ENCODE peak calls at places on chromosome 22, in eight cellular contexts. O is K562, M is A549, J is GM12878, G is HCT116, A is endothelial cell of umbilical vein, B is H1, Q is HepG2. Z is an unnamed sample.

GRCh38 chr22:41469218-41469851 is 418 bp downstream of the ACO2 start:
- DNase-seq in O (peak), M (no peak), J (no peak), G (no peak), A (no peak), B (no peak), Q (no peak), Z (peak)

GRCh38 chr22:11628651-11629511 is 3899.1 kb upstream of the OR11H1 start:
- DNase-seq in O (no peak), M (no peak), J (no peak), G (no peak), A (no peak), B (no peak), Q (no peak), Z (no peak)

GRCh38 chr22:45441158-45441557 is 27.7 kb downstream of the RIBC2 start:
- DNase-seq in O (peak), M (peak), J (no peak), G (peak), A (peak), B (no peak), Q (peak), Z (peak)

GRCh38 chr22:42977574-42977973 is 37.4 kb downstream of the PACSIN2 start:
- DNase-seq in O (no peak), M (no peak), J (no peak), G (no peak), A (no peak), B (no peak), Q (no peak), Z (no peak)

GRCh38 chr22:35399114-35399677 is 744 bp upstream of the MCM5 start:
- DNase-seq in O (peak), M (no peak), J (no peak), G (no peak), A (no peak), B (no peak), Q (no peak), Z (peak)

GRCh38 chr22:29503811-29504372 is 23.9 kb downstream of the NEFH start:
- DNase-seq in O (peak), M (no peak), J (no peak), G (no peak), A (no peak), B (no peak), Q (no peak), Z (peak)

GRCh38 chr22:32076726-32077550 is 33.9 kb downstream of the SLC5A1 start:
- DNase-seq in O (no peak), M (no peak), J (no peak), G (no peak), A (no peak), B (no peak), Q (no peak), Z (no peak)

GRCh38 chr22:39514373-39514973 is 5.9 kb upstream of the ATF4 start:
- DNase-seq in O (no peak), M (peak), J (no peak), G (no peak), A (peak), B (no peak), Q (no peak), Z (peak)

GRCh38 chr22:23384451-23384850 is 195.6 kb downstream of the IGLL1 start:
- DNase-seq in O (no peak), M (no peak), J (no peak), G (no peak), A (no peak), B (no peak), Q (no peak), Z (no peak)

GRCh38 chr22:33028191-33028700 is 29.9 kb downstream of the SYN3 start:
- DNase-seq in O (no peak), M (no peak), J (no peak), G (no peak), A (no peak), B (no peak), Q (no peak), Z (no peak)

GRCh38 chr22:45006101-45006872 is 3.5 kb downstream of the PHF21B start:
- DNase-seq in O (no peak), M (no peak), J (no peak), G (no peak), A (no peak), B (no peak), Q (no peak), Z (no peak)

GRCh38 chr22:39353346-39353745 is 3.6 kb downstream of the SYNGR1 start:
- DNase-seq in O (no peak), M (no peak), J (no peak), G (no peak), A (no peak), B (no peak), Q (no peak), Z (no peak)

GRCh38 chr22:40044870-40045834 is 50.4 kb downstream of the FAM83F start:
- DNase-seq in O (peak), M (peak), J (no peak), G (no peak), A (peak), B (no peak), Q (peak), Z (peak)

GRCh38 chr22:30763815-30764686 is 69.4 kb downstream of the OSBP2 start:
- DNase-seq in O (peak), M (peak), J (no peak), G (peak), A (peak), B (peak), Q (peak), Z (peak)

GRCh38 chr22:40101417-40102101 is 76.2 kb upstream of the TNRC6B start:
- DNase-seq in O (no peak), M (no peak), J (no peak), G (no peak), A (no peak), B (no peak), Q (no peak), Z (no peak)

GRCh38 chr22:42811510-42811909 is 45.6 kb downstream of the ARFGAP3 start:
- DNase-seq in O (no peak), M (no peak), J (no peak), G (no peak), A (no peak), B (no peak), Q (no peak), Z (no peak)

GRCh38 chr22:33756508-33756949 is 163.7 kb downstream of the LARGE1 start:
- DNase-seq in O (no peak), M (no peak), J (no peak), G (no peak), A (no peak), B (no peak), Q (no peak), Z (peak)

GRCh38 chr22:43493297-43493696 is 81.5 kb downstream of the MPPED1 start:
- DNase-seq in O (no peak), M (no peak), J (no peak), G (no peak), A (no peak), B (no peak), Q (no peak), Z (no peak)

GRCh38 chr22:38869663-38870062 is 2.4 kb downstream of the CBX6 start:
- DNase-seq in O (no peak), M (no peak), J (no peak), G (no peak), A (no peak), B (no peak), Q (no peak), Z (no peak)

GRCh38 chr22:33996824-33997223 is 76.5 kb upstream of the LARGE1 start:
- DNase-seq in O (no peak), M (no peak), J (no peak), G (no peak), A (no peak), B (no peak), Q (peak), Z (no peak)

GRCh38 chr22:32333141-32333768 is 24.4 kb upstream of the RFPL3 start:
- DNase-seq in O (no peak), M (no peak), J (no peak), G (no peak), A (no peak), B (no peak), Q (no peak), Z (no peak)

GRCh38 chr22:35355744-35356420 is 25.0 kb upstream of the HMOX1 start:
- DNase-seq in O (no peak), M (no peak), J (no peak), G (no peak), A (no peak), B (no peak), Q (no peak), Z (no peak)

GRCh38 chr22:40202225-40202944 is 24.7 kb downstream of the TNRC6B start:
- DNase-seq in O (peak), M (no peak), J (no peak), G (no peak), A (no peak), B (no peak), Q (no peak), Z (no peak)

GRCh38 chr22:22702159-22702873 is 57.9 kb downstream of the GGTLC2 start:
- DNase-seq in O (peak), M (no peak), J (no peak), G (no peak), A (no peak), B (no peak), Q (no peak), Z (peak)

GRCh38 chr22:23504522-23504921 is 75.6 kb downstream of the IGLL1 start:
- DNase-seq in O (no peak), M (no peak), J (no peak), G (no peak), A (no peak), B (no peak), Q (no peak), Z (peak)

DNA sequence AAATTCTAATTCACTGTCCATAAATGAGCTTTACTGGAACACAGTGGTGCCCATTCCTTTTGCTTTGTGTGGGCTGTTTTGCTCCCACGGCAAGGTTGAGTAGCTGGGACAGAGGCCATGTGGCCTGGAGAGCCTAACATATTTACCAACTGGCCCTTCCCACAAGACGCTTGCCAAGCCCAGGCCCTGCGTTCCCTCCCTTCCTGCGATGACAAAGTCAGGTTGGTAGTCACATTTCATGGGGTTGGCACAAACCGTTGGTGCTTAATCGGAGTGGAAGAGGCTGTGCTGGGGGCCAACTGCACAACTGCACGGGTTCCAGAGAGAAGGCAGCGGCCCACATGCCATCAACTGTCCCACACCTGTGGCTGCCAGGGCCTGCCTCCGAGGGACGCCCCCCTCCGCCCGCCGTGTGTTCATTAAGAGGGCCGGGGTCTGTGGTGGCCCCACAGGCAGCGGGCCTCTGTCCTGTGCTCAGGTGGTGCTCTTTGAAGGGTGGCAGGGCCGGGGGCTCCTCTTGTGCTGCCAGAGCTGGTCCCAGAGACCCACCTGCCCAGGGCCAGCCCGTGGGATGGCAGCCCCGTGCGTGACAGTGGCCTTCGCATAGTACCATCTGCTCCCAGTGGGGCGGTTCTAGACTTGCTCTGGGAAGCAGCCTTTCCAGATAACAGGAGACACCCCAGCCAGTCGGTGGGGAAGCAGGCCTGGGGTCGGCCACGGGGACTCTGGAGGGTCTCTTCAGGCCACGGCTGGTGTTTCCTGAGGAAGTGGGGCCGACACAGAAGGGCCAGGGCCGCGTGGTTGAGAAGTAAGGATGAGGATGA is 81.5 kb upstream of the CLDN5 start:
- DNase-seq in O (no peak), M (no peak), J (no peak), G (no peak), A (no peak), B (no peak), Q (no peak), Z (no peak)
- TF ChIP-seq MAX in O (no peak), M (no peak), J (no peak), G (no peak), A (no peak), B (no peak), Q (no peak), Z (no peak)

GRCh38 chr22:21626735-21627469 is 2.9 kb downstream of the YDJC start:
- DNase-seq in O (peak), M (no peak), J (no peak), G (no peak), A (no peak), B (no peak), Q (no peak), Z (peak)

GRCh38 chr22:21631025-21631424 is 1.2 kb upstream of the YDJC start:
- DNase-seq in O (peak), M (no peak), J (no peak), G (no peak), A (no peak), B (no peak), Q (no peak), Z (no peak)

GRCh38 chr22:21632237-21632895 is at the start of gene CCDC116:
- DNase-seq in O (peak), M (no peak), J (no peak), G (no peak), A (no peak), B (no peak), Q (peak), Z (peak)

GRCh38 chr22:21628386-21629261 is 1.2 kb downstream of the YDJC start:
- DNase-seq in O (peak), M (no peak), J (no peak), G (no peak), A (no peak), B (no peak), Q (no peak), Z (peak)

GRCh38 chr22:21629262-21630149 is at the start of gene YDJC:
- DNase-seq in O (peak), M (peak), J (peak), G (peak), A (peak), B (peak), Q (peak), Z (peak)
- TF ChIP-seq POLR2A in O (no peak), M (peak), J (peak), G (peak), A (peak), B (peak), Q (peak), Z (peak)

GRCh38 chr22:47167056-47167455 is 404.6 kb downstream of the TBC1D22A start:
- DNase-seq in O (no peak), M (no peak), J (no peak), G (no peak), A (no peak), B (no peak), Q (no peak), Z (no peak)

GRCh38 chr22:47166446-47167016 is 404.1 kb downstream of the TBC1D22A start:
- DNase-seq in O (no peak), M (no peak), J (no peak), G (no peak), A (no peak), B (no peak), Q (no peak), Z (no peak)

GRCh38 chr22:47164514-47165337 is 402.3 kb downstream of the TBC1D22A start:
- DNase-seq in O (no peak), M (no peak), J (no peak), G (no peak), A (peak), B (no peak), Q (peak), Z (no peak)

GRCh38 chr22:47165338-47165931 is 403.0 kb downstream of the TBC1D22A start:
- DNase-seq in O (no peak), M (no peak), J (no peak), G (no peak), A (no peak), B (no peak), Q (no peak), Z (no peak)

DNA sequence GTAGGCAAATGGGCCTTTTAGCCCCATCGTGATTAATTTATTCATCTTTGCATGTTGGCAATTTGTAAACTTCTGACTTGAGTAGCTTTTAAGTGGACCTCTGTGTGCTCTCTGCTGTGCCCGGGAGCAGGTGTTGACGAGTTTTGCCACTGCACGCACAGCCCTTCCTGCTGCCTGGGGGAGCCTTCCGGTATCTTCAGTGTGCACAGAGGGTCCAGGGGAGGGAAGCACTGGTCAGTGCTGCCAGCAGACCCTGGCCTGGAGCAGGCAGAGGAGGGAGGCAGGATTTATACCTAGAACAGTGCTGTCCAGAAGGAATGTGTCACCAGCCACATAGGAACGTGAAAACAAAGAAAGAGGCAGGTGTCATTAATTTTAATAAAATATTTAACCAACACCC is 403.5 kb downstream of the TBC1D22A start:
- DNase-seq in O (no peak), M (no peak), J (no peak), G (no peak), A (no peak), B (no peak), Q (no peak), Z (no peak)
- TF ChIP-seq MAX in O (no peak), M (no peak), J (no peak), G (no peak), A (no peak), B (no peak), Q (no peak), Z (no peak)

GRCh38 chr22:17775781-17776470 is 1.7 kb upstream of the BID start:
- DNase-seq in O (no peak), M (no peak), J (no peak), G (no peak), A (no peak), B (no peak), Q (no peak), Z (no peak)

GRCh38 chr22:17777717-17778044 is 3.4 kb upstream of the BID start:
- DNase-seq in O (no peak), M (no peak), J (no peak), G (no peak), A (no peak), B (no peak), Q (no peak), Z (no peak)

GRCh38 chr22:17774928-17775675 is 833 bp upstream of the BID start:
- DNase-seq in O (no peak), M (no peak), J (no peak), G (no peak), A (no peak), B (no peak), Q (no peak), Z (no peak)

GRCh38 chr22:17778412-17778976 is 4.2 kb upstream of the BID start:
- DNase-seq in O (no peak), M (no peak), J (no peak), G (no peak), A (no peak), B (no peak), Q (no peak), Z (no peak)

GRCh38 chr22:17777005-17777716 is 2.9 kb upstream of the BID start:
- DNase-seq in O (peak), M (no peak), J (peak), G (no peak), A (peak), B (no peak), Q (peak), Z (peak)
- TF ChIP-seq POLR2A in O (peak), M (no peak), J (peak), G (no peak), A (no peak), B (no peak), Q (peak), Z (peak)

GRCh38 chr22:37562049-37562784 is 1.9 kb downstream of the CDC42EP1 start:
- DNase-seq in O (no peak), M (no peak), J (no peak), G (no peak), A (no peak), B (no peak), Q (no peak), Z (no peak)
- TF ChIP-seq MAX in O (no peak), M (no peak), J (no peak), G (no peak), A (no peak), B (no peak), Q (no peak), Z (no peak)

GRCh38 chr22:50584106-50585096 is 1.8 kb upstream of the CHKB start:
- DNase-seq in O (no peak), M (no peak), J (no peak), G (no peak), A (no peak), B (no peak), Q (peak), Z (no peak)

GRCh38 chr22:50585238-50585637 is 2.6 kb upstream of the CHKB start:
- DNase-seq in O (no peak), M (no peak), J (no peak), G (no peak), A (no peak), B (no peak), Q (no peak), Z (no peak)

GRCh38 chr22:50582562-50583293 is at the start of gene CHKB:
- DNase-seq in O (peak), M (peak), J (peak), G (peak), A (peak), B (peak), Q (peak), Z (peak)

GRCh38 chr22:50581950-50582561 is 593 bp downstream of the CHKB start:
- DNase-seq in O (no peak), M (no peak), J (no peak), G (no peak), A (no peak), B (no peak), Q (no peak), Z (peak)

GRCh38 chr22:50583294-50583865 is 731 bp upstream of the CHKB start:
- DNase-seq in O (no peak), M (no peak), J (no peak), G (no peak), A (no peak), B (no peak), Q (peak), Z (no peak)
- TF ChIP-seq POLR2A in O (no peak), M (no peak), J (no peak), G (no peak), A (no peak), B (no peak), Q (no peak), Z (no peak)

GRCh38 chr22:25847451-25847850 is 105.5 kb downstream of the MYO18B start:
- DNase-seq in O (no peak), M (no peak), J (no peak), G (no peak), A (no peak), B (no peak), Q (no peak), Z (no peak)
- TF ChIP-seq MAX in O (no peak), M (no peak), J (no peak), G (no peak), A (no peak), B (no peak), Q (no peak), Z (no peak)

DNA sequence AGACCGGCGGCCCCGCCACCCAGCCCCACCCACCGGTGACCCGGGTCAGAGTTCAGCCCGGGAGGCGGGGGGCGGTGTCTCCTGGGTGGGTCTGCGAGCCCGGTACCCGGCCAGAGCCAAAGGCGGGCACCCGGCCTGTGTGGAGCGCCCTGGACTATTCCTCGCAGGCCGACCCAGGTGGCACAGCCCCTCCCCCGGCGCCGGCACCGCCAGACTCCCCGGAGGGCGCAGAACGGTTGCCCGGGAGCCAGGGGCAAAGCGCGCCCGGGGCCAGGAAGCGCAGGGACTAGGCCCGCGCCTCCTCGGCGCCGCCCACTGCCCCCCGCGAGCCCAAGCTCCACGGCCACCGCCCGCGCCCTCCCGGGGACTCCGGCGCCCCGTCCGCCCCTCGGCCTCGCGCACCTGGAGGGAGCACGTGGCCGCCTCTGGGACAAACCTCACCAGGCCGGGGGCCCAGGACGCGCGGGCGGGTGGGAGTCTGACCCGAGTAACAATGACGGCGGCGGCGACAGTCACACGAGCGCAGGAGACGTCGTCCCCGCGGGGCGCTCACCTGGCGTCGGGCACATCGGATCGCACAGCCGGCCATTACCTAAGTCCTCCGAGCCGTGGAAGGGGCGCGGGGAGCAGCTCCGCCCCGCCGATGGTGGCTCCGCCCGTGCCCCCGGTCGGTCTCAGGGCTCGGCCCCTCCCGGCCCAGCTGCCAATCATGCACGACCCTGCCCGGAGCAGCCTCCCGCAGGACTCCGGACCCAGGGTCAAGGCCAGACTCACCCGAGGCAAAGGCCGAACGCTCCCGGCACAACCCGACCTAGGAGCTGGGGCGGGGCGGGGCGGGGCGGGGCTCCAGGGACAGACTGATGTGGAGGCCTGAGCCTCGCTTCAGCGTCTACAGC is 7.5 kb downstream of the PLXNB2 start:
- DNase-seq in O (no peak), M (no peak), J (no peak), G (no peak), A (no peak), B (peak), Q (no peak), Z (no peak)
- TF ChIP-seq POLR2A in O (no peak), M (no peak), J (no peak), G (no peak), A (no peak), B (no peak), Q (no peak), Z (no peak)

GRCh38 chr22:49726022-49726681 is 101.5 kb downstream of the BRD1 start:
- DNase-seq in O (no peak), M (no peak), J (no peak), G (no peak), A (no peak), B (no peak), Q (no peak), Z (no peak)
- TF ChIP-seq MAX in O (no peak), M (no peak), J (no peak), G (no peak), A (no peak), B (no peak), Q (no peak), Z (no peak)

Z was measured in NB4.